ENCODE peak calls at places on chromosomes 12 and 14, in five cellular contexts. One of them, this sample, is unnamed.

GRCh38 chr14:56087824-56088571 is 30.2 kb upstream of the PELI2 start:
- DNase-seq in natural killer cell: no peak
- DNase-seq in lower lobe of right lung: no peak
- DNase-seq in uterus: no peak
- DNase-seq in GM10248: no peak
- DNase-seq in this sample: no peak

GRCh38 chr12:75526655-75527511 is 15.5 kb upstream of the KRR1 start:
- DNase-seq in natural killer cell: no peak
- DNase-seq in lower lobe of right lung: no peak
- DNase-seq in uterus: no peak
- DNase-seq in GM10248: peak; percentile 45
- DNase-seq in this sample: no peak

GRCh38 chr12:96289067-96289466 is 94.9 kb downstream of the ELK3 start:
- DNase-seq in natural killer cell: no peak
- DNase-seq in lower lobe of right lung: no peak
- DNase-seq in uterus: no peak
- DNase-seq in GM10248: no peak
- DNase-seq in this sample: no peak

GRCh38 chr12:7433276-7433822 is 10.6 kb downstream of the CD163L1 start:
- DNase-seq in natural killer cell: no peak
- DNase-seq in lower lobe of right lung: no peak
- DNase-seq in uterus: no peak
- DNase-seq in GM10248: no peak
- DNase-seq in this sample: no peak

GRCh38 chr12:93968928-93969327 is 179.4 kb upstream of the PLXNC1 start:
- DNase-seq in natural killer cell: no peak
- DNase-seq in lower lobe of right lung: no peak
- DNase-seq in uterus: no peak
- DNase-seq in GM10248: no peak
- DNase-seq in this sample: no peak

GRCh38 chr12:129966086-129966640 is 62.3 kb upstream of the TMEM132D start:
- DNase-seq in natural killer cell: no peak
- DNase-seq in lower lobe of right lung: no peak
- DNase-seq in uterus: no peak
- DNase-seq in GM10248: no peak
- DNase-seq in this sample: no peak

GRCh38 chr12:116568203-116568602 is 9.0 kb downstream of the MAP1LC3B2 start:
- DNase-seq in natural killer cell: no peak
- DNase-seq in lower lobe of right lung: no peak
- DNase-seq in uterus: no peak
- DNase-seq in GM10248: no peak
- DNase-seq in this sample: no peak

GRCh38 chr12:67752226-67752732 is 103.7 kb downstream of the DYRK2 start:
- DNase-seq in natural killer cell: no peak
- DNase-seq in lower lobe of right lung: no peak
- DNase-seq in uterus: no peak
- DNase-seq in GM10248: no peak
- DNase-seq in this sample: no peak

GRCh38 chr14:91466192-91466591 is 43.9 kb downstream of the PPP4R3A start:
- DNase-seq in natural killer cell: no peak
- DNase-seq in lower lobe of right lung: no peak
- DNase-seq in uterus: no peak
- DNase-seq in GM10248: no peak
- DNase-seq in this sample: no peak

GRCh38 chr12:55626154-55626553 is 10.5 kb upstream of the OR10P1 start:
- DNase-seq in natural killer cell: no peak
- DNase-seq in lower lobe of right lung: no peak
- DNase-seq in uterus: no peak
- DNase-seq in GM10248: no peak
- DNase-seq in this sample: no peak

GRCh38 chr14:69244946-69245345 is 15.0 kb upstream of the GALNT16 start:
- DNase-seq in natural killer cell: no peak
- DNase-seq in lower lobe of right lung: no peak
- DNase-seq in uterus: no peak
- DNase-seq in GM10248: no peak
- DNase-seq in this sample: no peak

GRCh38 chr14:54724772-54725325 is 157.9 kb downstream of the SAMD4A start:
- DNase-seq in natural killer cell: no peak
- DNase-seq in lower lobe of right lung: no peak
- DNase-seq in uterus: no peak
- DNase-seq in GM10248: no peak
- DNase-seq in this sample: no peak

GRCh38 chr14:54725998-54726397 is 159.1 kb downstream of the SAMD4A start:
- DNase-seq in natural killer cell: no peak
- DNase-seq in lower lobe of right lung: no peak
- DNase-seq in uterus: no peak
- DNase-seq in GM10248: no peak
- DNase-seq in this sample: no peak

GRCh38 chr14:54724123-54724522 is 157.2 kb downstream of the SAMD4A start:
- DNase-seq in natural killer cell: no peak
- DNase-seq in lower lobe of right lung: no peak
- DNase-seq in uterus: no peak
- DNase-seq in GM10248: no peak
- DNase-seq in this sample: no peak

GRCh38 chr14:54719406-54719805 is 152.5 kb downstream of the SAMD4A start:
- DNase-seq in natural killer cell: no peak
- DNase-seq in lower lobe of right lung: no peak
- DNase-seq in uterus: no peak
- DNase-seq in GM10248: no peak
- DNase-seq in this sample: no peak

DNA sequence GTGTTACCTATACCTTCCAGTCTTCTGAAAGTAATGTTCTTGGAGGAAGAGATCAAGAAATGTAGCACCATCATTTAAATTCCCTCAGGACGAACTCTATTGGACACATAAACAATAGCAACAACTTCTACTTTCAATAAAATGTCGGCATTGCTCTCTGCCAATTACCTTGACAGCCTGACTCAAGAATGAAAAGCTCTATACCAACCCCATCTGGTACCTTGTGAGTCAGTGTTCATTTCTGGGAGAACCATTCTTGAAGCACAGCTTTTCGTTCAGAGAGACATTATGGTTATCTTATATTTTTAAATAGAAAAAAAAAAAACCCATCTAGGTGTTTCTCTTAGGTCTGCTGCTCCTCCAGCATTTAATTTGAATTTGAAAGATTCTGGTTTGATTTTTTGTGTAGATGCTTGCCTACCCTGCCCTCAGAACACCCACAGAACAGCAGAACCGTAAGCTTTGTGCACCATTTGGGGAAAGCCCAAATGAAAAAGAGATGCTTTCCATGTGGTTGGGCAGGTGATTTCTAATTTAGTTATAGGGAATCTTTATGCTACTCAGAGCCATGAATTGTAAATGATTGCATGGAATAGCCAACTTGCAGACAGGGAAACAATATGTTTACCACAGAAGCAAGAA is 156.0 kb downstream of the SAMD4A start:
- DNase-seq in natural killer cell: no peak
- DNase-seq in lower lobe of right lung: no peak
- DNase-seq in uterus: no peak
- DNase-seq in GM10248: peak; percentile 29
- DNase-seq in this sample: no peak
- TF ChIP-seq CTCF in natural killer cell: no peak
- TF ChIP-seq CTCF in lower lobe of right lung: peak; percentile 47
- TF ChIP-seq CTCF in uterus: peak; percentile 34
- TF ChIP-seq CTCF in GM10248: peak; percentile 69
- TF ChIP-seq CTCF in this sample: peak; percentile 26

DNA sequence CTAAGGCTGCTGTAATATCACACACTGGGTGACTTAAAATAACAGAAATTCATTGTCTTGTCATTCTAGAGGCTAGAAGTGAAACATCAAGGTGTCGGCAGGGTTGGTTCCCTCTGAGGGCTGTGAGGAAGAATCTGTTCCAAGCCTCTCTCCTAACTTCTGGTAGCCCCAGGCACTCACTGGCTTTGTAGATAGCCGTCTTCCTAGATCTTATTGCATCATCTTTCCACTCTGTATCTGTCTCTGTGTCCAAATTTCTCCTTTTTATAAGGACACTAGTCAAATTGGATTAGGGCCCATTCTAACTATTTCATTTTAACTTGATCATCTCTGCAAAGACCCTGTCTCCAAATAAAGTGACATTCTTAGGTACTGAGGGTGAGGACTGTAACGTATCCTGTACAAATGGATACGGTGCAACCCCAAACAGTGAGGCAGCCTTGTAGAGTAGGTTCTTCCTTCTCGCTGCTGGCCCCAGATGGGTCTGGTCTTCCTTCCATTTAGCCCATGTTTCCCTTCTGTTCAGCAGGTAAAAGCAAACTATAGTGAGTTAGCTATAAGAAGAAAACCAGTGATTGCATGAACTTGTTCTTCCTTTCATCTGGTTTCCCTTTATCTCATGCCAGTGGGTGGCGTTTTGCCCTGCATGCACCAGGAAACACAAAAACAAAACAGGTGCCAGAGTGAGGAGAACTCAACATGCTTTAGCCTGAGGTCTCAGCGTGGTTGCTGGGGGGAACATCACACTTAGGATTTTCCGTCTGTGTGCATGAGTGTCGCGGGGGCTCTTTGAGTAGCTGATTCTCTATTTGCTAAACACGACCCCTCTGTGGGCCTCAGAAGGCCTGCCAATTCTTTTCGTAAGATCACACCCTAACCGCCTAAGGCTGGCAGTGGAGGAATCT is 19.5 kb downstream of the TTC9 start:
- DNase-seq in natural killer cell: no peak
- DNase-seq in lower lobe of right lung: no peak
- DNase-seq in uterus: no peak
- DNase-seq in GM10248: no peak
- DNase-seq in this sample: no peak
- TF ChIP-seq CTCF in natural killer cell: no peak
- TF ChIP-seq CTCF in lower lobe of right lung: no peak
- TF ChIP-seq CTCF in uterus: no peak
- TF ChIP-seq CTCF in GM10248: no peak
- TF ChIP-seq CTCF in this sample: no peak

DNA sequence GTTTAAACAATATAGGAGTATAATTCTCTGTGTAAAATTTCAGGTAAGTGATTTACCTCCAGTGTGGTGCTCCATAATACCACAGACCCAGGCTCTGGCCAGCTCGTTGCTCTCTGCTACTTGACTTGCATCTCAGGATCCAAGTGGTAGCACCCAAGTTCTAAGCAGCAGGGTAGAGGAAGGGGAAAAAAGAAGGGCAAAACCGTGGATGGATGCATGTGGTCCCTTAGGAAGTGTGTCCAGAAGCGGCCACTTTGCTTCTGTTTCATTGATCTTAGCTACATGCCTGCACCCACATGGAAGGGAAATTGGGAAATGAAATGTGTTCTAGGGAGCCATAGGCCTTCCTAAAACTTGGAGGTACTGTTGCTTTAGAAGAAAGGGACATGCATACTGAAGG is 48.6 kb upstream of the HMGA2 start:
- DNase-seq in natural killer cell: no peak
- DNase-seq in lower lobe of right lung: no peak
- DNase-seq in uterus: no peak
- DNase-seq in GM10248: no peak
- DNase-seq in this sample: no peak
- TF ChIP-seq CTCF in natural killer cell: no peak
- TF ChIP-seq CTCF in lower lobe of right lung: no peak
- TF ChIP-seq CTCF in uterus: no peak
- TF ChIP-seq CTCF in GM10248: no peak
- TF ChIP-seq CTCF in this sample: no peak

GRCh38 chr14:54498579-54498978 is 9.8 kb upstream of the GMFB start:
- DNase-seq in natural killer cell: no peak
- DNase-seq in lower lobe of right lung: no peak
- DNase-seq in uterus: no peak
- DNase-seq in GM10248: no peak
- DNase-seq in this sample: no peak

GRCh38 chr14:54500744-54501143 is 9.0 kb upstream of the CGRRF1 start:
- DNase-seq in natural killer cell: no peak
- DNase-seq in lower lobe of right lung: no peak
- DNase-seq in uterus: no peak
- DNase-seq in GM10248: no peak
- DNase-seq in this sample: no peak

GRCh38 chr14:54502602-54503001 is 7.1 kb upstream of the CGRRF1 start:
- DNase-seq in natural killer cell: no peak
- DNase-seq in lower lobe of right lung: no peak
- DNase-seq in uterus: no peak
- DNase-seq in GM10248: no peak
- DNase-seq in this sample: no peak

GRCh38 chr14:54501423-54501822 is 8.3 kb upstream of the CGRRF1 start:
- DNase-seq in natural killer cell: no peak
- DNase-seq in lower lobe of right lung: no peak
- DNase-seq in uterus: no peak
- DNase-seq in GM10248: no peak
- DNase-seq in this sample: no peak

DNA sequence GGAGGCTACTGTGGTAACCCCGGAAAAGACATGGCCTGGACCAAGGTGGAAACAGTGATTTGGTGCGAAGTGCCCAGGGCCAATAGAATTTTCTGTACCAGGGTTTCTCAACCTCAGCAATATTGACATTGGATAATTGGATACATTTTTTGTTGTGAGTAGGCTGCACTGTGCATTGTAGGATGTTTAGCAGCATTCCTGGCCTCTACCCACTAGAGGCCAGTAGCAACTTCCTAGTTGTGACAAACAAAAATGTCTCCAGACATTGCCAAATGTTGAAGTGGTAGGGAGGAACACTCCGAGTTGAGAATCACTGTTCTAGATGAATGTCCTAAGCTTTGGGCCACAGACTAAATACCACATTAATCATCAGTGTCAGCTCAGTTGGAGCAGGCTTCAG is 6.2 kb upstream of the CGRRF1 start:
- DNase-seq in natural killer cell: no peak
- DNase-seq in lower lobe of right lung: no peak
- DNase-seq in uterus: no peak
- DNase-seq in GM10248: no peak
- DNase-seq in this sample: no peak
- TF ChIP-seq CTCF in natural killer cell: no peak
- TF ChIP-seq CTCF in lower lobe of right lung: no peak
- TF ChIP-seq CTCF in uterus: no peak
- TF ChIP-seq CTCF in GM10248: peak; percentile 15
- TF ChIP-seq CTCF in this sample: peak; percentile 48

GRCh38 chr14:57816568-57817284 is 49.2 kb downstream of the SLC35F4 start:
- DNase-seq in natural killer cell: no peak
- DNase-seq in lower lobe of right lung: no peak
- DNase-seq in uterus: no peak
- DNase-seq in GM10248: peak; percentile 4
- DNase-seq in this sample: no peak
- TF ChIP-seq CTCF in natural killer cell: no peak
- TF ChIP-seq CTCF in lower lobe of right lung: no peak
- TF ChIP-seq CTCF in uterus: no peak
- TF ChIP-seq CTCF in GM10248: no peak
- TF ChIP-seq CTCF in this sample: no peak

This sample was measured in progenitor cell of endocrine pancreas.